ENCODE peak calls at places on chromosome 12, in four cellular contexts. J is GM12878, Y is HepG2, K is K562. L is an unnamed sample.

GRCh38 chr12:111284709-111285108 is 84.2 kb downstream of the PHETA1 start:
- DNase-seq in J (no peak), Y (no peak), K (no peak), L (no peak)

GRCh38 chr12:22569253-22569652 is 24.9 kb upstream of the C2CD5 start:
- DNase-seq in Y (no peak), J (no peak), K (no peak), L (no peak)

GRCh38 chr12:104352106-104352713 is 48.7 kb downstream of the EID3 start:
- DNase-seq in Y (no peak), K (no peak), J (no peak), L (no peak)

GRCh38 chr12:460301-461230 is 827 bp downstream of the B4GALNT3 start:
- DNase-seq in K (no peak), J (no peak), Y (no peak), L (peak; percentile 42)

GRCh38 chr12:19110541-19110940 is 19.0 kb upstream of the PLEKHA5 start:
- DNase-seq in Y (no peak), K (no peak), J (no peak), L (no peak)

GRCh38 chr12:77202457-77203060 is 137.2 kb upstream of the E2F7 start:
- DNase-seq in Y (no peak), J (no peak), K (no peak), L (no peak)

GRCh38 chr12:52284562-52285171 is 6.7 kb downstream of the KRT81 start:
- DNase-seq in J (no peak), K (no peak), Y (no peak), L (no peak)

GRCh38 chr12:130031571-130032189 is 127.9 kb upstream of the TMEM132D start:
- DNase-seq in K (peak; percentile 71), Y (peak; percentile 60), J (no peak), L (peak; percentile 73)

GRCh38 chr12:69044887-69045286 is 111.9 kb upstream of the CPM start:
- DNase-seq in K (no peak), Y (no peak), J (no peak), L (no peak)

GRCh38 chr12:89733579-89734201 is 25.1 kb upstream of the ATP2B1 start:
- DNase-seq in K (peak; percentile 46), J (no peak), Y (no peak), L (no peak)

DNA sequence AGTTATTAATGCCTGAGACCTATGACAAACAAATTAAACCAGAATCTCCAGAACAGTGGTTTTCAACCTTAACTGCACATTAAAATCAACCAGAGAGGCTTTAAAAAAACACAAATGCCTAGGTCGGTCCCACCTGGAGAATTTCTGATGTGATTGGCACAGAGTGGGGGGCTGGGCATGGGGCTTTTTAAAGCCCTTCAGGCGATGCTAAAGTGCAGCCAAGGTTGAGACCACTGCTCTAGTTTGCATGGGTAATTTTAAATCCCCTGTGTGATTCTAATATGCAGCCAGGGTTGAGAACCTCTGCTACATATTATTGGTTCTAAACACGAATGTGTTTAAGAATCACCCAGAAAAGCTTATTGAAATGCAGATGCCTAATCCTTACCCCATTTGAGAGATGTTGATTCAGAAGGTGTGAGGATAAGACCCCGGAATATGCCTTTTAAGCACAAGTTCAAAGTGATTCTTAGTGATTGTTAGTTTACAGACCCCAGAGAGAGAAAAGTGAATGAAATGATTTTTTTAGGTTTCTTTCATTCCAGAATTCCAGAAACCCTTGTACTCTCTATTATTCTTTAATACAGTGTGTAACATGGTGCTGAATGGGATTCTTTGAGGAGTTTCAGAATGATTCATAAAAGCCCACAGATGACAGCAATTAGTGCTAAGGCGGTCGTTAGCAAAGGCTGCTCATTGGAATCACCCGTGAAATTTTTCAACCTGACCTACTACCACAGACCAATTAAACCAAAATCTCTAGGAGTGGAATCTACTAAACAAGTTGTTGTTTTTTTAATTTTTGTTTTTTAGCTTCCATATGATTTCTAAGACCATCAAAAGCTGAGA is 44.9 kb downstream of the LIN7A start:
- DNase-seq in J (peak; percentile 9), Y (no peak), K (no peak), L (no peak)
- TF ChIP-seq BHLHE40 in J (no peak), Y (no peak), K (no peak), L (no peak)

GRCh38 chr12:92338671-92339070 is 193.0 kb upstream of the BTG1 start:
- DNase-seq in K (no peak), Y (no peak), J (no peak), L (no peak)
- TF ChIP-seq FOXM1 in K (no peak), Y (no peak), J (no peak), L (no peak)

GRCh38 chr12:14554281-14555008 is 13.2 kb downstream of the PLBD1 start:
- DNase-seq in K (peak; percentile 44), Y (no peak), J (no peak), L (no peak)

GRCh38 chr12:14558377-14559051 is 9.2 kb downstream of the PLBD1 start:
- DNase-seq in Y (no peak), K (no peak), J (no peak), L (no peak)

GRCh38 chr12:14560904-14561574 is 6.6 kb downstream of the PLBD1 start:
- DNase-seq in J (no peak), Y (no peak), K (no peak), L (no peak)

GRCh38 chr12:14561677-14562076 is 6.0 kb downstream of the PLBD1 start:
- DNase-seq in J (no peak), K (no peak), Y (no peak), L (no peak)

DNA sequence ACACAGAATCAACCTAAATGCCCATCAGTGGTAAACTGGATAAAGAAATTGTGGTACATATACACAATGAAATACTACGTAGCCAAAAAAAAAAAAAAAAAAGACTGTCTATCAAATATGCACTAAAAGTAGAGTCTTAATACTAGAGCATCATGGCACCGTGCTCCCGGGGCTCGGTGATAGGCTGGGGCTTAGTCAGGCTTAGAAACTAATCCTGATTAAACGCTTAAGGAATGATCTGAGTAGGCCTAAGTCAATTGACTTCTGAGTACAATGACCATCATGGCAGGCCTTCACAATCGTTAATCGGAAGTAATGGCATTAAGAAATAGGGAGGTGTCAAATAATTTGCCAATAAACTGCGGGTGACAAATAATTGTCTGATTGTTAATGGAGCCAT is 9.7 kb downstream of the PLBD1 start:
- DNase-seq in K (no peak), Y (no peak), J (no peak), L (no peak)
- TF ChIP-seq FOXK2 in K (no peak), Y (no peak), J (no peak), L (no peak)

GRCh38 chr12:92369643-92370042 is 224.0 kb upstream of the BTG1 start:
- DNase-seq in J (no peak), Y (no peak), K (no peak), L (no peak)
- TF ChIP-seq BHLHE40 in J (no peak), Y (no peak), K (no peak), L (no peak)

GRCh38 chr12:75591628-75592027 is 80.2 kb upstream of the KRR1 start:
- DNase-seq in Y (no peak), K (no peak), J (no peak), L (no peak)

GRCh38 chr12:75589801-75590200 is 78.4 kb upstream of the KRR1 start:
- DNase-seq in Y (no peak), K (no peak), J (no peak), L (no peak)

GRCh38 chr12:75596406-75596805 is 85.0 kb upstream of the KRR1 start:
- DNase-seq in Y (peak; percentile 12), J (no peak), K (no peak), L (no peak)

GRCh38 chr12:75592086-75592485 is 80.7 kb upstream of the KRR1 start:
- DNase-seq in Y (no peak), K (no peak), J (no peak), L (no peak)

GRCh38 chr12:75592638-75593335 is 81.4 kb upstream of the KRR1 start:
- DNase-seq in J (no peak), K (no peak), Y (peak; percentile 4), L (no peak)
- TF ChIP-seq FOXM1 in J (no peak), K (no peak), Y (no peak), L (no peak)

GRCh38 chr12:54579696-54580333 is 8.6 kb downstream of the PPP1R1A start:
- DNase-seq in Y (peak; percentile 49), K (peak; percentile 84), J (no peak), L (peak; percentile 88)
- TF ChIP-seq FOXK2 in Y (no peak), K (no peak), J (no peak), L (no peak)

DNA sequence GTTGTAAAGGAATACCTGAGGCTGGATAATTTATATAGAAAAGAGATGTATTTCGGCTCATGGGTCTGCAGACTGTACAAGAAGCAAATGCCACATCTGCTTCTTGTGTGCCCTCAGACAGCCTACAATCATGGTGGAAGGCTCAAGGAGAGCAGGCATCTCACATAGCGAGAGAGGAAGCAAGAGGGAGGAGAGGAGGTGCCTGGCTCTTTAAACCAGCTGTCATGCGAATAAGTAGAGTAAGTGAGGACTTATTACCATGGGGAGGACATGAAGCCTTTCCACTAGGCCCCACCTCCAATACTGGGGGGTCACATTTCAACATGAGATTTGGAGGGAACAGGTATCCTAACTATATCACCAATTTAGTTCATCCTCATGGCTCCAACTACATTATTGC is 118.7 kb downstream of the ACSS3 start:
- DNase-seq in J (no peak), K (no peak), Y (no peak), L (no peak)
- TF ChIP-seq BHLHE40 in J (no peak), K (no peak), Y (no peak), L (no peak)

GRCh38 chr12:80472912-80473500 is 29.0 kb downstream of the PTPRQ start:
- DNase-seq in K (no peak), J (peak; percentile 3), Y (peak; percentile 35), L (peak; percentile 4)
- TF ChIP-seq FOXM1 in K (no peak), J (no peak), Y (no peak), L (no peak)

L was measured in HEK293T.